ENCODE peak calls at places on chromosomes 13 and 19, in four cellular contexts. One of them, this sample, is unnamed.

GRCh38 chr19:42010245-42011126 is 16.5 kb upstream of the ATP1A3 start:
- DNase-seq in mesothelial cell of epicardium: no peak
- DNase-seq in AG10803: peak; percentile 79
- DNase-seq in NCI-H1092 treated with DMSO at 0.1 percent for 48 hours: no peak
- DNase-seq in this sample: no peak

GRCh38 chr13:30804474-30804873 is 69.1 kb downstream of the ALOX5AP start:
- DNase-seq in AG10803: no peak
- DNase-seq in NCI-H1092 treated with DMSO at 0.1 percent for 48 hours: no peak
- DNase-seq in mesothelial cell of epicardium: no peak
- DNase-seq in this sample: no peak

GRCh38 chr13:94327318-94327717 is 152.2 kb downstream of the DCT start:
- DNase-seq in NCI-H1092 treated with DMSO at 0.1 percent for 48 hours: no peak
- DNase-seq in mesothelial cell of epicardium: no peak
- DNase-seq in AG10803: no peak
- DNase-seq in this sample: peak; percentile 20

GRCh38 chr13:114020750-114021463 is 47.0 kb upstream of the C13orf46 start:
- DNase-seq in AG10803: no peak
- DNase-seq in NCI-H1092 treated with DMSO at 0.1 percent for 48 hours: no peak
- DNase-seq in mesothelial cell of epicardium: no peak
- DNase-seq in this sample: no peak

GRCh38 chr13:111051656-111052232 is 63.4 kb upstream of the ARHGEF7 start:
- DNase-seq in NCI-H1092 treated with DMSO at 0.1 percent for 48 hours: no peak
- DNase-seq in AG10803: no peak
- DNase-seq in mesothelial cell of epicardium: no peak
- DNase-seq in this sample: no peak

GRCh38 chr13:51910508-51910907 is 48.7 kb downstream of the CCDC70 start:
- DNase-seq in NCI-H1092 treated with DMSO at 0.1 percent for 48 hours: no peak
- DNase-seq in AG10803: no peak
- DNase-seq in mesothelial cell of epicardium: no peak
- DNase-seq in this sample: no peak

GRCh38 chr19:3982701-3983541 is 2.3 kb downstream of the EEF2 start:
- DNase-seq in AG10803: peak; percentile 58
- DNase-seq in NCI-H1092 treated with DMSO at 0.1 percent for 48 hours: no peak
- DNase-seq in mesothelial cell of epicardium: no peak
- DNase-seq in this sample: no peak

GRCh38 chr19:15378529-15379082 is 981 bp downstream of the AKAP8 start:
- DNase-seq in AG10803: peak; percentile 49
- DNase-seq in mesothelial cell of epicardium: peak; percentile 56
- DNase-seq in NCI-H1092 treated with DMSO at 0.1 percent for 48 hours: peak; percentile 28
- DNase-seq in this sample: no peak

GRCh38 chr19:38545596-38545995 is 72.2 kb downstream of the MAP4K1 start:
- DNase-seq in AG10803: peak; percentile 47
- DNase-seq in mesothelial cell of epicardium: no peak
- DNase-seq in NCI-H1092 treated with DMSO at 0.1 percent for 48 hours: no peak
- DNase-seq in this sample: no peak

This sample was measured in T-cell.